ENCODE peak calls at places on chromosomes 6 and 20, in six cellular contexts. T, L, R, P, I and M are unnamed samples.

GRCh38 chr6:35382015-35382414 is 39.7 kb downstream of the PPARD start:
- DNase-seq in T (no peak), L (no peak), R (no peak), P (no peak), I (no peak), M (no peak)

GRCh38 chr6:94052754-94053153 is 633.4 kb upstream of the EPHA7 start:
- DNase-seq in T (no peak), L (no peak), R (no peak), P (no peak), I (no peak), M (no peak)

GRCh38 chr20:53829086-53829703 is 235.6 kb upstream of the ZNF217 start:
- DNase-seq in T (no peak), L (peak), R (no peak), P (no peak), I (peak), M (no peak)

GRCh38 chr6:3769610-3770009 is 18.1 kb upstream of the PXDC1 start:
- DNase-seq in T (no peak), L (no peak), R (no peak), P (no peak), I (no peak), M (no peak)

GRCh38 chr6:39102024-39102820 is 12.8 kb downstream of the SAYSD1 start:
- DNase-seq in T (no peak), L (no peak), R (no peak), P (no peak), I (no peak), M (peak)

GRCh38 chr6:19269341-19269898 is 567.8 kb upstream of the ID4 start:
- DNase-seq in T (no peak), L (no peak), R (no peak), P (no peak), I (no peak), M (no peak)

GRCh38 chr20:40160151-40160550 is 528.9 kb downstream of the MAFB start:
- DNase-seq in T (peak), L (peak), R (no peak), P (peak), I (peak), M (peak)

GRCh38 chr6:21371676-21372161 is 221.8 kb upstream of the SOX4 start:
- DNase-seq in T (no peak), L (no peak), R (no peak), P (no peak), I (peak), M (no peak)

GRCh38 chr6:168268755-168269154 is 50.8 kb downstream of the DACT2 start:
- DNase-seq in T (no peak), L (no peak), R (no peak), P (no peak), I (no peak), M (no peak)

GRCh38 chr20:62571667-62572344 is 70.5 kb upstream of the SLCO4A1 start:
- DNase-seq in T (peak), L (no peak), R (no peak), P (no peak), I (no peak), M (peak)

GRCh38 chr20:34797012-34797720 is 28.3 kb downstream of the NCOA6 start:
- DNase-seq in T (no peak), L (no peak), R (no peak), P (no peak), I (no peak), M (no peak)